ENCODE peak calls at places on chromosome 1, in four cellular contexts. K is heart right ventricle, D is GM23248, T is K562. O is an unnamed sample. For H3K27me3, the result is how much of the 10 kb centered on the place peaks cover.

GRCh38 chr1:188386161-188386560 is 1557.4 kb downstream of the PLA2G4A start:
- DNase-seq in D (no peak), K (no peak), T (no peak), O (no peak)

GRCh38 chr1:115288799-115289198 is 49.2 kb downstream of the NGF start:
- DNase-seq in K (no peak), T (no peak), D (no peak), O (no peak)

GRCh38 chr1:171222961-171223360 is 25.3 kb upstream of the FMO1 start:
- DNase-seq in T (no peak), K (peak), D (no peak), O (no peak)

GRCh38 chr1:218024211-218024720 is 260.8 kb upstream of the RRP15 start:
- DNase-seq in K (no peak), D (no peak), T (no peak), O (no peak)

GRCh38 chr1:192311281-192311680 is 5.5 kb upstream of the RGS21 start:
- DNase-seq in K (no peak), D (peak), T (no peak), O (no peak)

GRCh38 chr1:246591047-246591446 is 24.8 kb downstream of the CNST start:
- DNase-seq in T (no peak), K (no peak), D (no peak), O (no peak)

GRCh38 chr1:98364544-98364943 is 297.0 kb upstream of the SNX7 start:
- DNase-seq in K (no peak), T (no peak), D (no peak), O (no peak)

GRCh38 chr1:222009105-222009730 is 267.3 kb upstream of the DUSP10 start:
- DNase-seq in T (peak), D (peak), K (no peak), O (no peak)

GRCh38 chr1:154810571-154810970 is 59.5 kb downstream of the KCNN3 start:
- DNase-seq in K (no peak), T (no peak), D (no peak), O (no peak)

GRCh38 chr1:16253332-16253922 is 16.4 kb upstream of the CPLANE2 start:
- DNase-seq in K (no peak), T (no peak), D (no peak), O (no peak)

GRCh38 chr1:83791821-83792437 is 207.0 kb downstream of the TTLL7 start:
- DNase-seq in D (peak), K (no peak), T (no peak), O (no peak)

GRCh38 chr1:204337583-204337982 is 22.1 kb downstream of the PLEKHA6 start:
- DNase-seq in D (peak), T (no peak), K (no peak), O (no peak)

GRCh38 chr1:246506785-246507639 is at the start of gene SMYD3:
- DNase-seq in K (peak), D (peak), T (peak), O (no peak)

GRCh38 chr1:160521554-160521953 is 1.5 kb downstream of the SLAMF6 start:
- DNase-seq in K (no peak), D (no peak), T (no peak), O (no peak)

GRCh38 chr1:18703041-18703621 is 72.5 kb downstream of the PAX7 start:
- DNase-seq in K (no peak), T (peak), D (no peak), O (no peak)

GRCh38 chr1:31412732-31413404 is at the start of gene SERINC2:
- DNase-seq in K (no peak), T (peak), D (peak), O (no peak)

GRCh38 chr1:3598051-3598471 is 13.2 kb downstream of the MEGF6 start:
- DNase-seq in T (peak), D (no peak), K (peak), O (no peak)

GRCh38 chr1:173193639-173194038 is 13.5 kb downstream of the TNFSF4 start:
- DNase-seq in T (no peak), D (peak), K (no peak), O (no peak)

GRCh38 chr1:172914517-172915144 is 136.1 kb downstream of the TNFSF18 start:
- DNase-seq in D (peak), K (no peak), T (no peak), O (no peak)

GRCh38 chr1:109218516-109218915 is 4.8 kb downstream of the SARS1 start:
- DNase-seq in D (no peak), T (no peak), K (no peak), O (no peak)

GRCh38 chr1:83882906-83883305 is 116.0 kb downstream of the TTLL7 start:
- DNase-seq in D (peak), T (peak), K (peak), O (no peak)

GRCh38 chr1:167789501-167789900 is 67.7 kb downstream of the MPZL1 start:
- DNase-seq in D (peak), T (no peak), K (no peak), O (no peak)

GRCh38 chr1:107877092-107877491 is 87.9 kb downstream of the VAV3 start:
- DNase-seq in K (no peak), T (no peak), D (peak), O (no peak)

GRCh38 chr1:93344886-93345632 is 648 bp upstream of the DR1 start:
- DNase-seq in K (no peak), T (no peak), D (peak), O (no peak)

GRCh38 chr1:171494086-171494485 is 8.8 kb downstream of the PRRC2C start:
- DNase-seq in T (no peak), K (no peak), D (no peak), O (no peak)

GRCh38 chr1:244280859-244281258 is 170.8 kb downstream of the ADSS2 start:
- DNase-seq in D (peak), K (no peak), T (no peak), O (no peak)

GRCh38 chr1:171937938-171938337 is 96.6 kb downstream of the DNM3 start:
- DNase-seq in D (no peak), K (no peak), T (no peak), O (no peak)

GRCh38 chr1:101945884-101946283 is 50.8 kb downstream of the OLFM3 start:
- DNase-seq in K (no peak), T (no peak), D (no peak), O (no peak)

GRCh38 chr1:52590275-52590674 is 11.9 kb upstream of the GPX7 start:
- DNase-seq in T (no peak), D (no peak), K (no peak), O (no peak)

GRCh38 chr1:166169182-166169581 is 2.4 kb upstream of the FAM78B start:
- DNase-seq in K (no peak), T (no peak), D (no peak), O (no peak)

GRCh38 chr1:208149776-208150514 is 94.2 kb downstream of the PLXNA2 start:
- DNase-seq in D (no peak), K (peak), T (no peak), O (no peak)

GRCh38 chr1:47495176-47495713 is 57.4 kb downstream of the FOXD2 start:
- DNase-seq in K (no peak), T (no peak), D (no peak), O (no peak)

GRCh38 chr1:1122981-1123480 is 7.1 kb upstream of the C1orf159 start:
- DNase-seq in T (no peak), D (peak), K (no peak), O (no peak)

GRCh38 chr1:112285808-112286207 is 110.2 kb upstream of the CTTNBP2NL start:
- DNase-seq in T (no peak), K (no peak), D (no peak), O (no peak)

GRCh38 chr1:5129746-5130355 is 475.4 kb downstream of the AJAP1 start:
- DNase-seq in T (no peak), K (no peak), D (no peak), O (no peak)

GRCh38 chr1:5119496-5120234 is 465.3 kb downstream of the AJAP1 start:
- DNase-seq in D (no peak), T (no peak), K (no peak), O (no peak)

GRCh38 chr1:5120559-5120958 is 466.1 kb downstream of the AJAP1 start:
- DNase-seq in T (no peak), D (no peak), K (no peak), O (no peak)

GRCh38 chr1:5125208-5125607 is 470.8 kb downstream of the AJAP1 start:
- DNase-seq in T (no peak), D (no peak), K (no peak), O (no peak)
- H3K27me3 ChIP-seq in T (under half), D (under half), K (under half), O (under half)

GRCh38 chr1:232644209-232644608 is 14.3 kb upstream of the SIPA1L2 start:
- DNase-seq in D (no peak), K (no peak), T (no peak), O (no peak)

GRCh38 chr1:232636799-232637198 is 6.9 kb upstream of the SIPA1L2 start:
- DNase-seq in T (no peak), D (no peak), K (no peak), O (no peak)

GRCh38 chr1:232635778-232636356 is 5.9 kb upstream of the SIPA1L2 start:
- DNase-seq in T (peak), K (no peak), D (peak), O (no peak)

GRCh38 chr1:232643227-232643626 is 13.3 kb upstream of the SIPA1L2 start:
- DNase-seq in D (no peak), T (no peak), K (no peak), O (no peak)

DNA sequence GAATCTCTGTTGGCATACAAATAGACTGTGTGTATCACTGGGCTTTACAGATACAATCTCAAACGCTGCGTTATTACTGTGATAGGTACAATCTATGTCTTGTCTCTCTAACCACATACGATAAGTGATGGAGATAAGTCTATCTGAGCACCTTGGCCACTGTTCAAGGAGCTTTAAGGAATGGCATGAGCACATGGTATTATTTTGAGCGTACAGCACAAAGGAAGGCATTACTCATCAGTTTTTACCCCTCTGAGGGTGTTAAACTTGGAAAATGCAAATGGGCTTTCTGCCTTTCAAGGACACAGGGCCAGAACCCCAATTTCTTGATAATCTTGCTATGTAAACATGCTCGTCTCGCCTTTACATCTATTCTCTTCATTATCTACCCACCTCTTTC is 11.6 kb upstream of the SIPA1L2 start:
- DNase-seq in D (no peak), K (no peak), T (no peak), O (no peak)
- H3K27me3 ChIP-seq in D (under half), K (under half), T (under half), O (under half)

DNA sequence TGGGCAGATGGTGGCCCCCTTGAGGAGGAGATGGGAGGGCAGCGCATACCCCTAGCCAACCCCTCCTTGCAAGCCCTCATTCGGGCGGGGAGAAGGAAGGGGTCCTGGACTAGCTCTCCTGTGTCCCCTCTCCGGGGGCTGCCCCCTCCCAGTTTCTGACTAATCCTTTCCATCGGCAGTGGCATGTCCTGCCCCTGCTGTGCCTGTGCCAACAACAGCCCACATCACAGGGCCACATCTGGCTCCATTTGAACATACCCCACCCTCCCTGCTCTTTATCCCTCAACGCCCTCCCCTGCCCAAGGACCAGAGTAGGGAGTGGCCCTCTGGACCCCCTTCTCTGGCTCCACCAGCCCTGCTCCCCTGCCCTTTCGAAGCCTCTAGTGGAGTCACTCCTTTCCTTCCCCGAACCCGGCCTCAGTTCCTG is 11.0 kb upstream of the LMNA start:
- DNase-seq in T (no peak), D (peak), K (peak), O (no peak)
- H3K27me3 ChIP-seq in T (under half), D (under half), K (under half), O (under half)

GRCh38 chr1:201036188-201036834 is 12.8 kb upstream of the KIF21B start:
- DNase-seq in K (no peak), D (no peak), T (no peak), O (no peak)
- H3K27me3 ChIP-seq in K (under half), D (under half), T (under half), O (under half)

GRCh38 chr1:7407547-7407895 is 363.6 kb upstream of the VAMP3 start:
- DNase-seq in D (no peak), K (no peak), T (no peak), O (no peak)
- H3K27me3 ChIP-seq in D (under half), K (under half), T (under half), O (under half)

DNA sequence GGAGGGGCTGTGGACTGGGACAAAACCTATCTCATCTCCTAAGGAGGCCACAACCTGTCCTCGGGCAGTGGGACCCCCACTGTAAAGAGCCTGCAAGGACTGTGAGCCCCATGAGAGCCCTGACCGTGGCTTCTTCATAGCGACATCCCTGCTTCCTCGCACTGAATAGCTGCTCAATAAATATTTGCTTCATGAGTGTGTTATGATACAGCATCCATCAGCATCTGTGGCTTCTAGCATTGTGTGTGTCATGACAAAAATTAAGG is 40.5 kb upstream of the CSF3R start:
- DNase-seq in K (no peak), T (no peak), D (no peak), O (no peak)
- H3K27me3 ChIP-seq in K (under half), T (under half), D (under half), O (under half)

GRCh38 chr1:158161458-158161857 is 19.2 kb upstream of the CD1D start:
- DNase-seq in K (no peak), T (no peak), D (no peak), O (no peak)
- H3K27me3 ChIP-seq in K (under half), T (under half), D (under half), O (under half)

O was measured in breast epithelium.